ENCODE peak calls at places on chromosomes 2 and 18, in ten cellular contexts. R, Y, B, Q, M, F, X, V, I and U are unnamed samples. For H3K4me1 and H3K36me3, the result is how much of the 10 kb centered on the place peaks cover.

GRCh38 chr2:220789961-220790360 is 782.1 kb downstream of the EPHA4 start:
- DNase-seq in R (no peak), Y (peak), B (no peak), Q (peak), M (no peak), F (peak), X (no peak), V (no peak), I (no peak), U (no peak)

GRCh38 chr2:211329421-211329820 is 773.0 kb downstream of the CPS1 start:
- DNase-seq in R (no peak), Y (no peak), B (no peak), Q (no peak), M (no peak), F (no peak), X (no peak), V (no peak), I (no peak), U (no peak)

GRCh38 chr18:24209558-24209957 is 70.7 kb downstream of the CABYR start:
- DNase-seq in R (no peak), Y (no peak), B (no peak), Q (no peak), M (no peak), F (no peak), X (peak), V (no peak), I (no peak), U (no peak)

GRCh38 chr18:28357785-28358401 is 181.0 kb upstream of the CDH2 start:
- DNase-seq in R (no peak), Y (peak), B (no peak), Q (no peak), M (no peak), F (no peak), X (peak), V (no peak), I (no peak), U (no peak)

GRCh38 chr2:85678794-85679672 is 11.0 kb upstream of the SFTPB start:
- DNase-seq in R (peak), Y (peak), B (peak), Q (peak), M (peak), F (peak), X (peak), V (peak), I (peak), U (peak)

GRCh38 chr2:120442923-120443571 is 97.1 kb downstream of the INHBB start:
- DNase-seq in R (no peak), Y (peak), B (no peak), Q (no peak), M (no peak), F (no peak), X (peak), V (peak), I (peak), U (peak)

GRCh38 chr2:68429311-68429826 is 37.7 kb downstream of the FBXO48 start:
- DNase-seq in R (no peak), Y (no peak), B (no peak), Q (no peak), M (no peak), F (no peak), X (no peak), V (no peak), I (no peak), U (no peak)

GRCh38 chr2:196403471-196403870 is 232.1 kb upstream of the STK17B start:
- DNase-seq in R (no peak), Y (peak), B (no peak), Q (peak), M (no peak), F (peak), X (no peak), V (no peak), I (no peak), U (no peak)

GRCh38 chr18:57353940-57354461 is 1.6 kb downstream of the ST8SIA3 start:
- DNase-seq in R (peak), Y (peak), B (no peak), Q (peak), M (peak), F (peak), X (no peak), V (peak), I (no peak), U (no peak)

GRCh38 chr2:217797661-217798069 is 205.1 kb downstream of the TNS1 start:
- DNase-seq in R (no peak), Y (no peak), B (no peak), Q (no peak), M (no peak), F (no peak), X (no peak), V (peak), I (no peak), U (peak)

GRCh38 chr2:232339121-232340081 is 39.1 kb upstream of the ALPP start:
- DNase-seq in R (no peak), Y (no peak), B (no peak), Q (no peak), M (no peak), F (no peak), X (no peak), V (no peak), I (no peak), U (peak)

GRCh38 chr2:227884511-227884947 is 13.1 kb downstream of the DAW1 start:
- DNase-seq in R (peak), Y (peak), B (peak), Q (peak), M (peak), F (peak), X (peak), V (peak), I (peak), U (peak)

GRCh38 chr2:8548871-8549221 is 133.0 kb upstream of the ID2 start:
- DNase-seq in R (no peak), Y (no peak), B (no peak), Q (no peak), M (no peak), F (no peak), X (no peak), V (no peak), I (peak), U (no peak)

GRCh38 chr2:133063792-133064191 is 393.8 kb upstream of the LYPD1 start:
- DNase-seq in R (no peak), Y (peak), B (no peak), Q (peak), M (no peak), F (no peak), X (no peak), V (no peak), I (no peak), U (no peak)

GRCh38 chr18:23629444-23629946 is 33.2 kb downstream of the ANKRD29 start:
- DNase-seq in R (no peak), Y (no peak), B (no peak), Q (no peak), M (no peak), F (no peak), X (no peak), V (peak), I (peak), U (no peak)

GRCh38 chr2:120398051-120398960 is 52.4 kb downstream of the INHBB start:
- DNase-seq in R (no peak), Y (peak), B (no peak), Q (peak), M (no peak), F (peak), X (no peak), V (peak), I (peak), U (peak)

GRCh38 chr2:165471349-165471975 is 2.0 kb downstream of the CSRNP3 start:
- DNase-seq in R (no peak), Y (no peak), B (no peak), Q (peak), M (no peak), F (no peak), X (no peak), V (no peak), I (no peak), U (no peak)

GRCh38 chr2:124725187-124725586 is 700.1 kb downstream of the CNTNAP5 start:
- DNase-seq in R (no peak), Y (no peak), B (no peak), Q (no peak), M (no peak), F (no peak), X (no peak), V (no peak), I (no peak), U (no peak)

GRCh38 chr18:46062781-46063180 is 9.3 kb downstream of the PSTPIP2 start:
- DNase-seq in R (no peak), Y (no peak), B (no peak), Q (no peak), M (no peak), F (no peak), X (no peak), V (no peak), I (no peak), U (peak)

GRCh38 chr2:105445498-105445897 is 46.6 kb upstream of the FHL2 start:
- DNase-seq in R (no peak), Y (no peak), B (no peak), Q (no peak), M (no peak), F (no peak), X (no peak), V (no peak), I (no peak), U (no peak)

GRCh38 chr2:20573611-20574422 is 77.1 kb downstream of the HS1BP3 start:
- DNase-seq in R (no peak), Y (peak), B (no peak), Q (peak), M (no peak), F (peak), X (no peak), V (no peak), I (peak), U (no peak)

GRCh38 chr2:100900156-100900795 is 80.3 kb downstream of the NPAS2 start:
- DNase-seq in R (no peak), Y (peak), B (no peak), Q (no peak), M (no peak), F (no peak), X (no peak), V (no peak), I (no peak), U (no peak)

GRCh38 chr2:159807183-159808037 is 9.4 kb upstream of the CD302 start:
- DNase-seq in R (peak), Y (peak), B (no peak), Q (peak), M (peak), F (peak), X (peak), V (peak), I (peak), U (no peak)

GRCh38 chr2:76212305-76212985 is 501.7 kb upstream of the GCFC2 start:
- DNase-seq in R (no peak), Y (no peak), B (no peak), Q (no peak), M (no peak), F (no peak), X (no peak), V (no peak), I (no peak), U (no peak)

GRCh38 chr2:158464426-158465281 is 7.9 kb downstream of the PKP4 start:
- DNase-seq in R (no peak), Y (peak), B (no peak), Q (peak), M (no peak), F (no peak), X (no peak), V (no peak), I (no peak), U (no peak)

GRCh38 chr2:171553858-171554257 is 31.6 kb downstream of the CYBRD1 start:
- DNase-seq in R (no peak), Y (no peak), B (no peak), Q (no peak), M (no peak), F (peak), X (no peak), V (peak), I (peak), U (no peak)

GRCh38 chr18:63762518-63762917 is 12.7 kb upstream of the SERPINB7 start:
- DNase-seq in R (no peak), Y (peak), B (no peak), Q (peak), M (no peak), F (no peak), X (no peak), V (no peak), I (no peak), U (no peak)

GRCh38 chr2:220811115-220811514 is 761.0 kb downstream of the EPHA4 start:
- DNase-seq in R (no peak), Y (peak), B (no peak), Q (peak), M (no peak), F (no peak), X (no peak), V (no peak), I (no peak), U (no peak)

GRCh38 chr2:159051133-159051532 is 82.7 kb downstream of the TANC1 start:
- DNase-seq in R (no peak), Y (no peak), B (no peak), Q (no peak), M (no peak), F (no peak), X (no peak), V (no peak), I (no peak), U (no peak)

GRCh38 chr18:45889419-45890059 is 64.1 kb downstream of the SIGLEC15 start:
- DNase-seq in R (no peak), Y (no peak), B (no peak), Q (no peak), M (no peak), F (no peak), X (no peak), V (no peak), I (no peak), U (no peak)

GRCh38 chr18:31647354-31647753 is 37.0 kb downstream of the B4GALT6 start:
- DNase-seq in R (no peak), Y (no peak), B (no peak), Q (no peak), M (no peak), F (no peak), X (no peak), V (no peak), I (no peak), U (no peak)

GRCh38 chr18:76960528-76961035 is 138.2 kb downstream of the ZNF236 start:
- DNase-seq in R (no peak), Y (no peak), B (no peak), Q (no peak), M (no peak), F (no peak), X (no peak), V (no peak), I (no peak), U (no peak)

GRCh38 chr2:232527905-232528470 is 2.0 kb downstream of the CHRND start:
- DNase-seq in R (no peak), Y (no peak), B (no peak), Q (no peak), M (no peak), F (no peak), X (no peak), V (no peak), I (no peak), U (no peak)

GRCh38 chr2:79219383-79219988 is 59.9 kb upstream of the REG3A start:
- DNase-seq in R (peak), Y (peak), B (no peak), Q (peak), M (no peak), F (no peak), X (no peak), V (no peak), I (peak), U (no peak)

GRCh38 chr2:16584824-16585546 is 80.6 kb downstream of the CYRIA start:
- DNase-seq in R (no peak), Y (no peak), B (no peak), Q (no peak), M (no peak), F (no peak), X (no peak), V (no peak), I (no peak), U (no peak)

GRCh38 chr2:118844261-118845004 is 3.0 kb downstream of the EN1 start:
- DNase-seq in R (no peak), Y (peak), B (no peak), Q (no peak), M (no peak), F (no peak), X (no peak), V (no peak), I (no peak), U (peak)

GRCh38 chr2:222307138-222307756 is 8.4 kb upstream of the PAX3 start:
- DNase-seq in R (no peak), Y (no peak), B (no peak), Q (no peak), M (no peak), F (no peak), X (no peak), V (no peak), I (peak), U (peak)

GRCh38 chr18:7926526-7926925 is 359.4 kb downstream of the PTPRM start:
- DNase-seq in R (no peak), Y (no peak), B (no peak), Q (no peak), M (no peak), F (no peak), X (peak), V (no peak), I (no peak), U (no peak)

GRCh38 chr2:217216316-217216715 is 356.5 kb upstream of the TNP1 start:
- DNase-seq in R (no peak), Y (no peak), B (no peak), Q (no peak), M (no peak), F (no peak), X (no peak), V (no peak), I (no peak), U (no peak)

GRCh38 chr2:38750011-38750792 is 959 bp downstream of the SRSF7 start:
- DNase-seq in R (peak), Y (peak), B (peak), Q (no peak), M (peak), F (no peak), X (no peak), V (peak), I (peak), U (peak)

GRCh38 chr2:38750793-38751042 is 443 bp downstream of the SRSF7 start:
- DNase-seq in R (peak), Y (no peak), B (peak), Q (no peak), M (peak), F (no peak), X (no peak), V (peak), I (peak), U (peak)

GRCh38 chr2:38751847-38752410 is 768 bp upstream of the SRSF7 start:
- DNase-seq in R (no peak), Y (peak), B (peak), Q (no peak), M (no peak), F (no peak), X (no peak), V (no peak), I (no peak), U (no peak)

GRCh38 chr2:38748857-38749804 is 2.0 kb downstream of the SRSF7 start:
- DNase-seq in R (no peak), Y (peak), B (no peak), Q (no peak), M (no peak), F (no peak), X (no peak), V (no peak), I (no peak), U (no peak)

GRCh38 chr2:38751043-38751846 is at the start of gene SRSF7:
- DNase-seq in R (peak), Y (peak), B (peak), Q (peak), M (peak), F (peak), X (peak), V (peak), I (peak), U (peak)
- H3K4me1 ChIP-seq in R (half or more), Y (under half), B (half or more), Q (under half), M (under half), F (under half), X (under half), V (under half), I (under half), U (half or more)

GRCh38 chr18:58870130-58870529 is 5.5 kb downstream of the ZNF532 start:
- DNase-seq in R (no peak), Y (no peak), B (no peak), Q (no peak), M (no peak), F (peak), X (no peak), V (peak), I (no peak), U (no peak)
- H3K36me3 ChIP-seq in R (under half), Y (under half), B (under half), Q (under half), M (half or more), F (half or more), X (under half), V (under half), I (under half), U (under half)

GRCh38 chr2:28545590-28546195 is 49.8 kb downstream of the PLB1 start:
- DNase-seq in R (no peak), Y (no peak), B (peak), Q (no peak), M (no peak), F (no peak), X (no peak), V (no peak), I (peak), U (no peak)

GRCh38 chr2:28547223-28547860 is 51.5 kb downstream of the PLB1 start:
- DNase-seq in R (no peak), Y (no peak), B (no peak), Q (no peak), M (no peak), F (no peak), X (no peak), V (no peak), I (no peak), U (no peak)

GRCh38 chr2:28544915-28545589 is 49.2 kb downstream of the PLB1 start:
- DNase-seq in R (no peak), Y (no peak), B (no peak), Q (no peak), M (no peak), F (no peak), X (no peak), V (no peak), I (peak), U (no peak)

GRCh38 chr2:28546242-28546641 is 50.4 kb downstream of the PLB1 start:
- DNase-seq in R (no peak), Y (no peak), B (no peak), Q (no peak), M (no peak), F (no peak), X (no peak), V (no peak), I (no peak), U (no peak)

GRCh38 chr2:28547906-28548600 is 52.2 kb downstream of the PLB1 start:
- DNase-seq in R (no peak), Y (no peak), B (peak), Q (no peak), M (no peak), F (no peak), X (no peak), V (no peak), I (no peak), U (no peak)
- H3K4me1 ChIP-seq in R (under half), Y (under half), B (under half), Q (under half), M (under half), F (under half), X (under half), V (under half), I (under half), U (under half)

DNA sequence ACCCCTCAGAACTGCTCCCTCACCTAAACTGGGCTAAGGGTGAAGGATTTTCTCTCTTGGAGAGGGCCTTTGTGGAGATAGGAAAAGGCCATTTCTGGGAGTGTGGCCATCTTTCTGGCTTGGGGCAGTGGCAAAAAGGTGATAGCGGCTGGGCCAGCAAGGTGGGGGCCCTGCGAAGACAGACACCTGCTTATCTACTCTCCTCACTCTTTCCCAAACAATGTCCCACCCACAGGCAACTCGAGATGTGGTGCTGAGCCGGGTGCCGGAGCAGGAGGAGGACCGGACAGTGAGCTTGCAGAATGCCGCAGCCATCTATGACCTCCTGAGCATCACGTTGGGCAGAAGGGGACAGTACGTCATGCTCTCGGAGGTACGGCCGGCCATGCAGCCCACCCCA is 90.1 kb upstream of the MCFD2 start:
- DNase-seq in R (no peak), Y (no peak), B (no peak), Q (no peak), M (no peak), F (no peak), X (no peak), V (no peak), I (no peak), U (no peak)
- H3K36me3 ChIP-seq in R (under half), Y (under half), B (under half), Q (under half), M (under half), F (under half), X (under half), V (under half), I (under half), U (half or more)

DNA sequence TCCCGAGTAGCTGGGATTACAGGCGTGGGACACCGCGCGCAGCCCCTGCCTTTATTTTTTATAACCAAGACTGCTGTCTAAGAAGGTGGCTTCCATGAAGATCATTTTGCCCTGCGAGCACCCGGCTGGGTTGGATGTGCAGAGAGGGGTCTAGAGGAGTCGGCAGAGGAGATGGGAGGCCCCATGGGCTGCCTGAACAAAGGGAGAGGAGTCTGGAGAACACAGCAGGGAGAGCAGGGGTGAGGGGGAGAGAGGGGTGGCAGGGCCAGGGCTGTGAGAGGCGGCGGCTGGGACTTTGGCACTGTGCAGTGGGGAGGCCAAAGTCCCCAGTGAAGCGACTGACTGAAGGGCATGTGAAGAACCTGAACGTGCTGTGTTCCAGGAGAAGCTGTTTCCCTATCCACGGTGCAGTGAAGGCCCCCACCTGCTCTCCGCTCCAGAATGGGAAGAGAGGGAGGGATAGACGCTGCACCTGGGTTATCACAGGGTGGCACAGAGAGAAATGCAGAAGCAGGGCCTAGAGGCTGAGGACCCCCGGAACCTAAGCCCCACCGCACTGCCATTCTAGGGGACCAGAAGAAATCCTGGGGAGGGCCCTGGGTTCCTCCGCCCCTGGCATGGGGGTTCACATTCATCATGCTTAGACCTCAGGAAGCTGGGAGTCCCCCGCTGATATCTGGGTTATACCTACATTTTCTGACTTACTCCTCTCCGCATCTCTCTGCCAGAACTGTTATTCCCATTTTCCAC is 24.8 kb upstream of the FOSL2 start:
- DNase-seq in R (no peak), Y (no peak), B (no peak), Q (no peak), M (no peak), F (no peak), X (no peak), V (no peak), I (peak), U (peak)
- H3K4me1 ChIP-seq in R (under half), Y (under half), B (half or more), Q (under half), M (under half), F (under half), X (under half), V (under half), I (under half), U (under half)

GRCh38 chr2:190980630-190981214 is 33.2 kb downstream of the STAT1 start:
- DNase-seq in R (no peak), Y (no peak), B (no peak), Q (no peak), M (no peak), F (no peak), X (no peak), V (no peak), I (no peak), U (no peak)
- H3K36me3 ChIP-seq in R (under half), Y (half or more), B (half or more), Q (half or more), M (half or more), F (half or more), X (half or more), V (under half), I (under half), U (half or more)